ENCODE peak calls at places on chromosomes 1 and 21, in five cellular contexts. Q is A549, V is body of pancreas, H is gastrocnemius medialis, O is heart right ventricle. B is an unnamed sample. For H3K4me1, the result is how much of the 10 kb centered on the place peaks cover.

GRCh38 chr21:35294231-35294898 is 245.3 kb upstream of the RUNX1 start:
- DNase-seq in Q (no peak), V (peak), H (no peak), O (no peak), B (no peak)

GRCh38 chr1:17404034-17404671 is 32.2 kb downstream of the PADI6 start:
- DNase-seq in Q (no peak), V (no peak), H (no peak), O (no peak), B (no peak)

GRCh38 chr1:61012365-61012764 is 70.0 kb upstream of the NFIA start:
- DNase-seq in Q (no peak), V (no peak), H (no peak), O (no peak), B (no peak)

GRCh38 chr21:46080171-46081021 is 17.5 kb upstream of the COL6A2 start:
- DNase-seq in Q (no peak), V (no peak), H (no peak), O (peak), B (peak)

GRCh38 chr1:97901017-97901658 is 19.7 kb downstream of the DPYD start:
- DNase-seq in Q (no peak), V (no peak), H (no peak), O (no peak), B (no peak)

GRCh38 chr1:14255711-14256110 is 342.8 kb upstream of the KAZN start:
- DNase-seq in Q (no peak), V (no peak), H (no peak), O (no peak), B (no peak)

GRCh38 chr1:72557446-72558049 is 275.2 kb upstream of the NEGR1 start:
- DNase-seq in Q (no peak), V (no peak), H (no peak), O (no peak), B (no peak)

GRCh38 chr1:9040659-9041030 is 14.4 kb upstream of the SLC2A7 start:
- DNase-seq in Q (no peak), V (no peak), H (no peak), O (no peak), B (no peak)

GRCh38 chr1:204074274-204075115 is 1.6 kb downstream of the SOX13 start:
- DNase-seq in Q (peak), V (peak), H (peak), O (peak), B (peak)

GRCh38 chr1:67460648-67461500 is 30.7 kb upstream of the SERBP1 start:
- DNase-seq in Q (no peak), V (no peak), H (peak), O (peak), B (peak)

DNA sequence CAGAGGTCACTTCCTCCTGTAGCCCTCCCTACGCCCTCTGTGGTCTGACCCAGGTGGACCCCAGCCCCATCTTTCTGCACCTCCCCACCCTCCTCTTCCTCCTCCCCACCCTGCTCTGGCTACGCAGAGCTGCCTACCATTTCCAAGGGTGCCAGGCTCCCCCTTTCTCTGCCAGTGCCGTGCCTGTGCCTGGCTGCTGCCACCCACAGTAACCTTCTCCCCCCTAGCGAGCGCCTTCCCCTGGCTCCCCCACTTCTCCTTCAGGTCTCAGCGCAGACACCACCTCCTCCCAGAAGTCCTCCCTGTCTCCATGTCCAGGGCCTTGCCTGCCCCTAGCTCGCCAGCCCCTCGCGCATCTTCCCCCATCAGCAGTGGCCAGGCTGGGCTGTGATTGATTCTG is 471.5 kb downstream of the PTPRU start:
- DNase-seq in Q (no peak), V (no peak), H (no peak), O (no peak), B (no peak)
- H3K4me1 ChIP-seq in Q (under half), V (under half), H (under half), O (under half), B (under half)

GRCh38 chr1:31640964-31641363 is 3.7 kb downstream of the PEF1 start:
- DNase-seq in Q (no peak), V (no peak), H (no peak), O (no peak), B (no peak)
- H3K4me1 ChIP-seq in Q (under half), V (half or more), H (half or more), O (half or more), B (under half)

GRCh38 chr1:235941852-235942624 is 75.3 kb upstream of the LYST start:
- DNase-seq in Q (no peak), V (no peak), H (no peak), O (no peak), B (no peak)

GRCh38 chr1:235942979-235943575 is 76.4 kb upstream of the LYST start:
- DNase-seq in Q (no peak), V (no peak), H (no peak), O (no peak), B (no peak)

GRCh38 chr1:235942625-235942934 is 75.9 kb upstream of the LYST start:
- DNase-seq in Q (no peak), V (no peak), H (no peak), O (no peak), B (peak)

GRCh38 chr1:235945775-235946565 is 79.3 kb upstream of the LYST start:
- DNase-seq in Q (no peak), V (no peak), H (no peak), O (no peak), B (no peak)

GRCh38 chr1:235943581-235944114 is 76.9 kb upstream of the LYST start:
- DNase-seq in Q (peak), V (no peak), H (no peak), O (no peak), B (no peak)
- H3K4me1 ChIP-seq in Q (under half), V (under half), H (under half), O (under half), B (under half)

GRCh38 chr1:41917835-41918449 is 780 bp downstream of the HIVEP3 start:
- DNase-seq in Q (peak), V (peak), H (no peak), O (no peak), B (no peak)
- H3K4me1 ChIP-seq in Q (under half), V (under half), H (under half), O (under half), B (under half)

DNA sequence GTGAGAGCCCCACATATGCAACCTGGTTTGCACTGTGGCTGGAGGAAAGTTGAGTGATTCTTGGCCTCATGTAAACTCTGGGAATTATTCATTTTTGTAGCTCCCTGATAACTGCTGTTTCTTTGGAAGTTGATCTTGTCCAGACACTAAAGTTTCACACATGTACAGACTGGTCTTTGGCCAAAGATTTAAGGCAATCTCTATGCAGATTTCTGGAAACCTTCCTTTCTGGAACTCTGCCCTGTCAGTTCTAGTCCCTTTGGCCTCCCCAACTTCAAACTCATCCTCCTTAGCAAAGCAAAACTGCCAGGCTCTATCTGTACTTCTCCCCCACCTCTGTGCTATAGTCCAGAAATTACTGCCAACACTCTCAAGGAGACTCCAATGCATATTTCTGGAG is 36.6 kb downstream of the C1orf198 start:
- DNase-seq in Q (no peak), V (no peak), H (no peak), O (no peak), B (no peak)
- H3K4me1 ChIP-seq in Q (under half), V (under half), H (under half), O (under half), B (under half)

DNA sequence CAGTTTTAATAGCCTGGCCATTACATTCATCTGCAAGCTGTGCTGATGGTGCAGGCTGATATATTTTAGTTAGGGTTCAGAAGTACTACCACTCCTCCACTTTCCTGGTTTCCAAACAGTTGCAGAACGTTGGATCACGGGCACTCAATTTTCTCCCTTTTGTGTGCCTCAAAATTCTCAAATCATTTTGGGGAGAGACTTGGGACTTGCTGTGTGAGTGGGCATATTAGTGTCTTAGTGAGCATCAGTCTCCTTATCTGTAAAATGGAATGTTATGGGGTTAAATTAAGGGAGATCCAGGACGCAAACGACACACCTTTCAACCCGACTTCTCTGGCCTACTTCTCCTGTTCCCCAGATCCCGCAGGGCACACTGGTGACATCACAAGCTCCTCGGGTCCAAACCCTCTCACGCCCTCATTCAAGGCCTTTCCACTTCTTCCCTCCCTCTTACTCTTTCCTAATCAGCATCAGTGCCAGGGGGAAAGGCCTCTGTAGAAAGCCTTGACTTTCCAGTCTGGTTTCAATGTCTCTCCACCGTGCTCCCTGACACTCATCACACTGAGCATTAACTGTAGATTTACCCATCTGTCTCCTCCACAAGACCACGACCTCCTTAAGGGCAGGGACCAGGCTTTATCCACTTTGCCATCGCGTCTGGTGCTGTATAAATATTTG is 1.2 kb downstream of the PIGP start:
- DNase-seq in Q (peak), V (peak), H (peak), O (peak), B (peak)
- H3K4me1 ChIP-seq in Q (under half), V (under half), H (under half), O (under half), B (under half)

GRCh38 chr1:179881642-179882252 is 338 bp upstream of the TOR1AIP1 start:
- DNase-seq in Q (peak), V (peak), H (peak), O (peak), B (peak)

GRCh38 chr1:179883739-179884138 is 1.7 kb downstream of the TOR1AIP1 start:
- DNase-seq in Q (no peak), V (no peak), H (no peak), O (no peak), B (no peak)

GRCh38 chr1:179879797-179880196 is 2.2 kb upstream of the TOR1AIP2 start:
- DNase-seq in Q (no peak), V (no peak), H (no peak), O (no peak), B (no peak)

GRCh38 chr1:179882253-179883039 is at the start of gene TOR1AIP1:
- DNase-seq in Q (peak), V (peak), H (peak), O (peak), B (peak)

GRCh38 chr1:179883040-179883501 is 986 bp downstream of the TOR1AIP1 start:
- DNase-seq in Q (no peak), V (no peak), H (no peak), O (peak), B (no peak)
- H3K4me1 ChIP-seq in Q (under half), V (under half), H (under half), O (half or more), B (under half)

GRCh38 chr1:151620286-151620685 is 8.4 kb downstream of the SNX27 start:
- DNase-seq in Q (no peak), V (no peak), H (peak), O (no peak), B (no peak)
- H3K4me1 ChIP-seq in Q (half or more), V (under half), H (half or more), O (under half), B (under half)

GRCh38 chr1:109780982-109781381 is 17.3 kb upstream of the EPS8L3 start:
- DNase-seq in Q (no peak), V (no peak), H (no peak), O (no peak), B (no peak)

GRCh38 chr1:109782927-109783326 is 19.2 kb upstream of the EPS8L3 start:
- DNase-seq in Q (no peak), V (no peak), H (no peak), O (no peak), B (no peak)

GRCh38 chr1:109783436-109783835 is 19.7 kb upstream of the EPS8L3 start:
- DNase-seq in Q (peak), V (no peak), H (no peak), O (no peak), B (peak)

GRCh38 chr1:109782514-109782913 is 18.8 kb upstream of the EPS8L3 start:
- DNase-seq in Q (no peak), V (no peak), H (no peak), O (no peak), B (peak)

DNA sequence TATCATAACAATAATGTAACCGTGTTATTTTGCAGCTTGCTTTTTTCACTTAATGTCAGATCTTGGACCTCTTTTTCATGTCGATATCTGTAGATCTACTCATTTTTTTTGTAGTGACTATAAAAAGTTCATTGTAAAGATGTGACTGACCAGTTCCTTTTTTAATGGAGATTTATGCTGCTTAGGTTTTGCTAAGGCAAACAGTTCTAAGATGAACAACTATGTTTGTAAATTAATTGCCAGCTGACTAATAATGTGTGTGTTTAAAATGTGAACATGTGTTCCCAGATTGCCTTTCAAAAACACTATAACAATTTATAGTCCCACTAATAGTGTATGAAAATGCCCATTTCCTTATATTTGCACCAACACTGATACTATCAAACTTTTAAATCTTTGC is 18.1 kb upstream of the EPS8L3 start:
- DNase-seq in Q (no peak), V (no peak), H (no peak), O (no peak), B (no peak)
- H3K4me1 ChIP-seq in Q (half or more), V (under half), H (under half), O (under half), B (under half)

B was measured in tibial artery.